ENCODE peak calls at places on chromosomes 1 and 21, in four cellular contexts. One of them, this sample, is unnamed.

GRCh38 chr1:70171512-70171911 is 33.9 kb downstream of the LRRC40 start:
- DNase-seq in K562: no peak
- DNase-seq in WTC11: no peak
- DNase-seq in GM12878: no peak
- DNase-seq in this sample: no peak

GRCh38 chr1:223531742-223532341 is 133.7 kb downstream of the CAPN8 start:
- DNase-seq in K562: peak
- DNase-seq in WTC11: peak
- DNase-seq in GM12878: no peak
- DNase-seq in this sample: peak

GRCh38 chr1:153506831-153507413 is 28.9 kb downstream of the S100A6 start:
- DNase-seq in K562: no peak
- DNase-seq in WTC11: no peak
- DNase-seq in GM12878: no peak
- DNase-seq in this sample: peak

GRCh38 chr1:151619489-151620093 is 7.7 kb downstream of the SNX27 start:
- DNase-seq in K562: no peak
- DNase-seq in WTC11: no peak
- DNase-seq in GM12878: no peak
- DNase-seq in this sample: peak

GRCh38 chr1:44641126-44642102 is 32.9 kb downstream of the TMEM53 start:
- DNase-seq in K562: no peak
- DNase-seq in WTC11: no peak
- DNase-seq in GM12878: no peak
- DNase-seq in this sample: no peak

GRCh38 chr1:247300491-247301175 is 31.0 kb downstream of the ZNF496 start:
- DNase-seq in K562: no peak
- DNase-seq in WTC11: no peak
- DNase-seq in GM12878: no peak
- DNase-seq in this sample: no peak

GRCh38 chr1:1137256-1138045 is 21.6 kb upstream of the C1orf159 start:
- DNase-seq in K562: peak
- DNase-seq in WTC11: no peak
- DNase-seq in GM12878: no peak
- DNase-seq in this sample: no peak

GRCh38 chr21:21860888-21861287 is 862.7 kb downstream of the NCAM2 start:
- DNase-seq in K562: no peak
- DNase-seq in WTC11: no peak
- DNase-seq in GM12878: no peak
- DNase-seq in this sample: no peak

GRCh38 chr1:178953034-178953433 is 72.7 kb upstream of the FAM20B start:
- DNase-seq in K562: no peak
- DNase-seq in WTC11: no peak
- DNase-seq in GM12878: no peak
- DNase-seq in this sample: no peak

GRCh38 chr1:201739492-201740085 is 89.4 kb upstream of the IPO9 start:
- DNase-seq in K562: no peak
- DNase-seq in WTC11: peak
- DNase-seq in GM12878: no peak
- DNase-seq in this sample: no peak

GRCh38 chr1:202283991-202284390 is 57.7 kb downstream of the UBE2T start:
- DNase-seq in K562: no peak
- DNase-seq in WTC11: no peak
- DNase-seq in GM12878: no peak
- DNase-seq in this sample: no peak

GRCh38 chr1:244212792-244213475 is 161.9 kb downstream of the ZBTB18 start:
- DNase-seq in K562: no peak
- DNase-seq in WTC11: no peak
- DNase-seq in GM12878: no peak
- DNase-seq in this sample: no peak

GRCh38 chr1:93605812-93606512 is 75.7 kb downstream of the BCAR3 start:
- DNase-seq in K562: no peak
- DNase-seq in WTC11: no peak
- DNase-seq in GM12878: no peak
- DNase-seq in this sample: no peak

GRCh38 chr1:182340233-182341058 is 51.1 kb downstream of the GLUL start:
- DNase-seq in K562: peak
- DNase-seq in WTC11: no peak
- DNase-seq in GM12878: no peak
- DNase-seq in this sample: peak

GRCh38 chr1:156749429-156750118 is 1.9 kb downstream of the HDGF start:
- DNase-seq in K562: peak
- DNase-seq in WTC11: no peak
- DNase-seq in GM12878: no peak
- DNase-seq in this sample: peak

GRCh38 chr1:116111196-116112021 is at the start of gene MAB21L3:
- DNase-seq in K562: no peak
- DNase-seq in WTC11: no peak
- DNase-seq in GM12878: peak
- DNase-seq in this sample: no peak

GRCh38 chr1:54246097-54246721 is 46.2 kb downstream of the MRPL37 start:
- DNase-seq in K562: no peak
- DNase-seq in WTC11: no peak
- DNase-seq in GM12878: no peak
- DNase-seq in this sample: no peak

GRCh38 chr1:184905601-184906322 is 68.5 kb downstream of the NIBAN1 start:
- DNase-seq in K562: no peak
- DNase-seq in WTC11: no peak
- DNase-seq in GM12878: no peak
- DNase-seq in this sample: peak

GRCh38 chr1:23273450-23274133 is 56.3 kb upstream of the HTR1D start:
- DNase-seq in K562: peak
- DNase-seq in WTC11: no peak
- DNase-seq in GM12878: no peak
- DNase-seq in this sample: peak

GRCh38 chr1:206863266-206863665 is 2.2 kb upstream of the IL20 start:
- DNase-seq in K562: no peak
- DNase-seq in WTC11: no peak
- DNase-seq in GM12878: no peak
- DNase-seq in this sample: no peak

GRCh38 chr1:60828944-60829343 is 253.4 kb upstream of the NFIA start:
- DNase-seq in K562: no peak
- DNase-seq in WTC11: no peak
- DNase-seq in GM12878: no peak
- DNase-seq in this sample: peak

GRCh38 chr1:65429806-65430205 is 9.3 kb downstream of the LEPR start:
- DNase-seq in K562: no peak
- DNase-seq in WTC11: no peak
- DNase-seq in GM12878: no peak
- DNase-seq in this sample: no peak

GRCh38 chr1:93763981-93764750 is 82.5 kb upstream of the BCAR3 start:
- DNase-seq in K562: no peak
- DNase-seq in WTC11: no peak
- DNase-seq in GM12878: no peak
- DNase-seq in this sample: no peak

GRCh38 chr1:10628685-10629084 is 153.9 kb downstream of the PEX14 start:
- DNase-seq in K562: no peak
- DNase-seq in WTC11: no peak
- DNase-seq in GM12878: no peak
- DNase-seq in this sample: no peak

GRCh38 chr1:10631121-10631810 is 156.5 kb downstream of the PEX14 start:
- DNase-seq in K562: no peak
- DNase-seq in WTC11: peak
- DNase-seq in GM12878: no peak
- DNase-seq in this sample: no peak

GRCh38 chr1:10630661-10631120 is 155.9 kb downstream of the PEX14 start:
- DNase-seq in K562: no peak
- DNase-seq in WTC11: no peak
- DNase-seq in GM12878: no peak
- DNase-seq in this sample: no peak

GRCh38 chr1:10629816-10630571 is 155.2 kb downstream of the PEX14 start:
- DNase-seq in K562: no peak
- DNase-seq in WTC11: peak
- DNase-seq in GM12878: no peak
- DNase-seq in this sample: no peak

GRCh38 chr1:10629091-10629815 is 154.5 kb downstream of the PEX14 start:
- DNase-seq in K562: no peak
- DNase-seq in WTC11: peak
- DNase-seq in GM12878: no peak
- DNase-seq in this sample: no peak
- TF ChIP-seq NR2C2 in K562: no peak
- TF ChIP-seq NR2C2 in WTC11: no peak
- TF ChIP-seq NR2C2 in GM12878: no peak
- TF ChIP-seq NR2C2 in this sample: no peak

GRCh38 chr1:28195780-28196179 is 19.3 kb upstream of the PTAFR start:
- DNase-seq in K562: peak
- DNase-seq in WTC11: peak
- DNase-seq in GM12878: no peak
- DNase-seq in this sample: no peak

GRCh38 chr1:28197682-28198415 is 21.4 kb upstream of the PTAFR start:
- DNase-seq in K562: peak
- DNase-seq in WTC11: no peak
- DNase-seq in GM12878: no peak
- DNase-seq in this sample: no peak

GRCh38 chr1:28196330-28196729 is 19.8 kb upstream of the PTAFR start:
- DNase-seq in K562: peak
- DNase-seq in WTC11: no peak
- DNase-seq in GM12878: no peak
- DNase-seq in this sample: no peak

GRCh38 chr1:28200234-28200873 is 23.9 kb upstream of the PTAFR start:
- DNase-seq in K562: no peak
- DNase-seq in WTC11: no peak
- DNase-seq in GM12878: no peak
- DNase-seq in this sample: no peak

DNA sequence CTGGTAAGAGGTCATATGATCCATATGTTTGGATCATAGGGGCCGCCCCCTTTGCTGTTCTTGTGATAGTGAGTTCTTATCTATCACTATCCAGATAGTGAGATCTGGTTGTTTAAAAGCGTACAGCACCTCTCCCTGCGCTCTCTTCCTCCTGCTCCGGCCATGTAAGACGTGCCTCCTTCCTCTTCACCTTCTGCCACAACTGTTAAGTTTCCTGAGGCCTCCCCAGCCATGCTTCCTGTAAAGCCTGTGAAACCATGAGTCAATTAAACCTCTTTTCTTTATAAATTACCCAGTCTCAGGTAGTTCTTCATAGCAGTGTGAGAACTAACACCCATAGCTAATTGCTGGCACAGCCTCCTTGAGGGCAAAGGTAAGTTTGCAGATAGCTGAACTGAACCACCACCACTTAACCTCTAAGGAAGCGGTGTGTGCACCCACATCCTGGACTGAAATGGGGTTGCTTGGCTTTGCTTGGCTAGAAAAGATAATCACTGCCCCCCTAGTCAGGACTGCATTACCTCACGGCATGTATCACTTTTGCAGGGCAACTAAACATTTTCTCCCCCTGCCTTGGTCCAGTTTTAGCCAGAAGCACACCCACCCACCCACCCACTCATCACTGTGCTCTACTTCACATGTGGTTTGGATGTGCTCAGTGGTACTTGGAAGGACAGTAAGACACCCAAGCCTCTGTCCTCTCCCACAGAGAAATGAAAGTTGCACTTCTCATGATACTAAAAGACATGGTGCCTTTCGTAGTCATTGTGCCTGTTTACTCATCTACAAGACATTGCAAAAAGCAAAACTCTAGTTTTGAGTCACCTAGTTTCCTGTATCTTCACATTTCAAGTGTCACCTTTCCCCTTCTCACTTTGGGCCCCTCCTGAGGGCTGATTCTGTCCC is 23.1 kb upstream of the PTAFR start:
- DNase-seq in K562: peak
- DNase-seq in WTC11: no peak
- DNase-seq in GM12878: peak
- DNase-seq in this sample: no peak
- TF ChIP-seq NR2C2 in K562: no peak
- TF ChIP-seq NR2C2 in WTC11: no peak
- TF ChIP-seq NR2C2 in GM12878: no peak
- TF ChIP-seq NR2C2 in this sample: no peak

DNA sequence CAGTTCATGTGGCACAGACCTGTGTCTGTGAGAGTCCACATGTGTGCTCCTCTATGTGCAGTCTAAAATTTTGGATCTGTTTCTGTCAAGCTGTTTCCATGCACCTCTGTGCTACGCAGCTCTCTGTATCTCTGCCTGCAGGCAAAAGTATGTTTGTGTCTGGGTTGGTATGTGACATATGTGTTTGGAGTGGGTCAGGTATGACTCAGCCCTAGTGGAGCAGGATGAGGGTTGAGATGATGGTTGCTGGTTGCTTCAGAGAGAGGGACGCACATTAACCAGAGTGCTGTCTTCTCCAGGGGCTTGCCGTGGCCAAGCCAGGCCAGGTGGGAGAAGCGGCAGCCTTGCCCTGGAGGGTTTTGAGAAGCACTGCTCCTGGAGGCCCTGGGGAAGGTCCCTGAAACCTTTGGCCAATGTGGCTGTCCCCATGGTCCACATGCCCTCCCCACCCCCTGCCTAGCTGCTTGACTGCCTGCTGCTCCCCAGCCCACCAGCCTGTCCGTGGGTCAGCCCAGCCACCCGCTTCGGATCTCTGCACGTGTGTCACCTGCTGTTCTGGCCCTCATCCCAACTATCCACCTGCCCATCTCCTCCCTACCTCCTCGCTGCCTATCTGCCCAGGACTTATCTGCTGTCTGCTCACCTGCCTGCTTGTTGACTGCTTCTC is 4.1 kb upstream of the EVA1B start:
- DNase-seq in K562: no peak
- DNase-seq in WTC11: no peak
- DNase-seq in GM12878: no peak
- DNase-seq in this sample: no peak
- TF ChIP-seq NR2C2 in K562: no peak
- TF ChIP-seq NR2C2 in WTC11: no peak
- TF ChIP-seq NR2C2 in GM12878: no peak
- TF ChIP-seq NR2C2 in this sample: no peak

GRCh38 chr1:26016258-26016943 is 5.2 kb upstream of the EXTL1 start:
- DNase-seq in K562: no peak
- DNase-seq in WTC11: no peak
- DNase-seq in GM12878: no peak
- DNase-seq in this sample: no peak

GRCh38 chr1:26012862-26013261 is 8.7 kb upstream of the EXTL1 start:
- DNase-seq in K562: no peak
- DNase-seq in WTC11: no peak
- DNase-seq in GM12878: no peak
- DNase-seq in this sample: no peak

GRCh38 chr1:26016944-26017545 is 4.5 kb upstream of the EXTL1 start:
- DNase-seq in K562: no peak
- DNase-seq in WTC11: no peak
- DNase-seq in GM12878: no peak
- DNase-seq in this sample: no peak

GRCh38 chr1:26015358-26015757 is 6.2 kb upstream of the EXTL1 start:
- DNase-seq in K562: no peak
- DNase-seq in WTC11: no peak
- DNase-seq in GM12878: no peak
- DNase-seq in this sample: peak

GRCh38 chr1:26014179-26014578 is 7.4 kb upstream of the EXTL1 start:
- DNase-seq in K562: no peak
- DNase-seq in WTC11: no peak
- DNase-seq in GM12878: no peak
- DNase-seq in this sample: no peak
- TF ChIP-seq NR2C2 in K562: no peak
- TF ChIP-seq NR2C2 in WTC11: no peak
- TF ChIP-seq NR2C2 in GM12878: no peak
- TF ChIP-seq NR2C2 in this sample: no peak